ENCODE peak calls at places on chromosome 9, in six cellular contexts. W is lower lobe of right lung, F is small intestine, K is body of pancreas, T is pancreas, U is mesendoderm. V is an unnamed sample.

GRCh38 chr9:93297659-93298497 is 113.9 kb downstream of the WNK2 start:
- DNase-seq in W (peak; percentile 41), F (peak; percentile 40), K (no peak), T (no peak), U (peak; percentile 27), V (no peak)

GRCh38 chr9:127154390-127155191 is 32.2 kb upstream of the ANGPTL2 start:
- DNase-seq in W (peak; percentile 75), F (no peak), K (no peak), T (no peak), U (no peak), V (peak; percentile 74)

GRCh38 chr9:134049772-134050588 is 17.8 kb downstream of the BRD3 start:
- DNase-seq in W (no peak), F (peak; percentile 69), K (no peak), T (no peak), U (no peak), V (peak; percentile 6)

GRCh38 chr9:87798276-87798833 is 72.4 kb downstream of the CTSL start:
- DNase-seq in W (no peak), F (no peak), K (no peak), T (no peak), U (no peak), V (no peak)

GRCh38 chr9:19074836-19075235 is 25.6 kb downstream of the RRAGA start:
- DNase-seq in W (no peak), F (no peak), K (no peak), T (no peak), U (no peak), V (no peak)

GRCh38 chr9:98702835-98703385 is 5.8 kb downstream of the GABBR2 start:
- DNase-seq in W (no peak), F (no peak), K (no peak), T (no peak), U (no peak), V (no peak)

GRCh38 chr9:116687762-116688160 is 656 bp downstream of the TRIM32 start:
- DNase-seq in W (no peak), F (peak; percentile 20), K (no peak), T (no peak), U (peak; percentile 44), V (no peak)

GRCh38 chr9:135179976-135180375 is 92.5 kb downstream of the OLFM1 start:
- DNase-seq in W (no peak), F (no peak), K (no peak), T (no peak), U (no peak), V (no peak)

GRCh38 chr9:75997196-75997595 is 106.7 kb downstream of the PCSK5 start:
- DNase-seq in W (no peak), F (no peak), K (no peak), T (no peak), U (no peak), V (no peak)

GRCh38 chr9:113322671-113323070 is 17.4 kb downstream of the WDR31 start:
- DNase-seq in W (no peak), F (no peak), K (no peak), T (no peak), U (no peak), V (no peak)

GRCh38 chr9:10252174-10252573 is 360.6 kb downstream of the PTPRD start:
- DNase-seq in W (no peak), F (no peak), K (no peak), T (no peak), U (no peak), V (peak; percentile 78)

GRCh38 chr9:4980046-4980727 is 4.9 kb upstream of the JAK2 start:
- DNase-seq in W (no peak), F (peak; percentile 56), K (no peak), T (no peak), U (no peak), V (no peak)

GRCh38 chr9:115494958-115495690 is 377.2 kb upstream of the TNC start:
- DNase-seq in W (no peak), F (peak; percentile 45), K (no peak), T (no peak), U (peak; percentile 82), V (no peak)

GRCh38 chr9:93656426-93657222 is 80.2 kb downstream of the PHF2 start:
- DNase-seq in W (no peak), F (no peak), K (no peak), T (no peak), U (no peak), V (no peak)

GRCh38 chr9:122179054-122179689 is 19.5 kb downstream of the MORN5 start:
- DNase-seq in W (no peak), F (peak; percentile 89), K (no peak), T (no peak), U (no peak), V (no peak)

GRCh38 chr9:74277532-74277931 is 219.6 kb upstream of the RORB start:
- DNase-seq in W (no peak), F (peak; percentile 12), K (no peak), T (no peak), U (no peak), V (no peak)

GRCh38 chr9:124940521-124940893 is 376 bp downstream of the GOLGA1 start:
- DNase-seq in W (no peak), F (no peak), K (no peak), T (no peak), U (no peak), V (no peak)

GRCh38 chr9:110208031-110208430 is at the start of gene C9orf152:
- DNase-seq in W (peak; percentile 72), F (peak; percentile 70), K (peak; percentile 80), T (peak; percentile 69), U (no peak), V (no peak)

GRCh38 chr9:129910628-129911567 is 75.6 kb downstream of the USP20 start:
- DNase-seq in W (no peak), F (no peak), K (peak; percentile 44), T (no peak), U (no peak), V (no peak)

GRCh38 chr9:83336696-83337095 is 201.5 kb downstream of the FRMD3 start:
- DNase-seq in W (no peak), F (peak; percentile 10), K (no peak), T (no peak), U (peak; percentile 24), V (no peak)

GRCh38 chr9:68951879-68952659 is 61.8 kb downstream of the PRKACG start:
- DNase-seq in W (no peak), F (peak; percentile 77), K (peak; percentile 33), T (no peak), U (no peak), V (no peak)

GRCh38 chr9:17906204-17906840 is 327.5 kb downstream of the SH3GL2 start:
- DNase-seq in W (peak; percentile 35), F (no peak), K (no peak), T (no peak), U (peak; percentile 54), V (no peak)

GRCh38 chr9:83258521-83258920 is 195.6 kb upstream of the RASEF start:
- DNase-seq in W (no peak), F (no peak), K (no peak), T (no peak), U (no peak), V (no peak)

GRCh38 chr9:105854056-105854782 is 159.9 kb downstream of the TMEM38B start:
- DNase-seq in W (no peak), F (no peak), K (no peak), T (no peak), U (no peak), V (no peak)

DNA sequence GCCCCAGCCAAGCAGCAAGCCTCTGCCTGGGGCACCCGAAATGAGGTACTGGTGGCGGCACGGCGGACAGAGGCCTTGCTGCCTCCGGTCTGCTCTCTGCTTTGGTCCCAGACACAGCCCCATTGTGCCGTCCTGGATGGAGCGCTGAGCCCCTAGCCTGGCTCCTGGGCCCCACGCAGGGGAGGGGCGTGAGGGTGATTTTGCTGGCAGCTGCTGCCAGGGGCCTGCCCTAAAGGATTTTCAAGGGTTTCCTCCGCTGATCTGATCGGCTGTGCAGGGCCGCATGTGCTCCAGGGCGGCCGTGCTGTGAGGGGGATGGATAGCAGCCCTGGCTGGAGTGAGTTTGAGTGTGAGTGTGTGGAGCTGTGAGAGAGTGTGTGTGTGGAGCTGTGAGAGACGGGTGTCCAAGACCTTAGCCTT is 1.3 kb downstream of the GPSM1 start:
- DNase-seq in W (no peak), F (no peak), K (no peak), T (no peak), U (no peak), V (no peak)
- H3K4me3 ChIP-seq in W (peak overlapping the region; percentile 67), F (no peak overlapping the region), K (no peak overlapping the region), T (peak overlapping the region; percentile 59), U (no peak overlapping the region), V (peak overlapping the region; percentile 55)

GRCh38 chr9:131238402-131239021 is 37.8 kb downstream of the FAM78A start:
- DNase-seq in W (no peak), F (no peak), K (no peak), T (no peak), U (peak; percentile 42), V (no peak)

GRCh38 chr9:131239307-131239975 is 36.9 kb downstream of the FAM78A start:
- DNase-seq in W (no peak), F (no peak), K (no peak), T (no peak), U (no peak), V (no peak)

GRCh38 chr9:131236761-131237160 is 39.5 kb downstream of the FAM78A start:
- DNase-seq in W (no peak), F (no peak), K (no peak), T (no peak), U (no peak), V (no peak)

GRCh38 chr9:131237311-131237710 is 39.0 kb downstream of the FAM78A start:
- DNase-seq in W (no peak), F (no peak), K (no peak), T (no peak), U (no peak), V (no peak)

GRCh38 chr9:131237931-131238401 is 38.3 kb downstream of the FAM78A start:
- DNase-seq in W (peak; percentile 85), F (peak; percentile 72), K (peak; percentile 66), T (no peak), U (peak; percentile 67), V (peak; percentile 75)
- H3K4me3 ChIP-seq in W (peak overlapping the region; percentile 27), F (no peak overlapping the region), K (no peak overlapping the region), T (no peak overlapping the region), U (no peak overlapping the region), V (peak overlapping the region; percentile 17)

GRCh38 chr9:97220894-97221477 is 86.5 kb upstream of the CCDC180 start:
- DNase-seq in W (no peak), F (no peak), K (no peak), T (no peak), U (peak; percentile 51), V (peak; percentile 10)
- H3K4me3 ChIP-seq in W (peak overlapping the region; percentile 38), F (no peak overlapping the region), K (peak overlapping the region; percentile 8), T (peak overlapping the region; percentile 21), U (peak overlapping the region; percentile 29), V (no peak overlapping the region)

DNA sequence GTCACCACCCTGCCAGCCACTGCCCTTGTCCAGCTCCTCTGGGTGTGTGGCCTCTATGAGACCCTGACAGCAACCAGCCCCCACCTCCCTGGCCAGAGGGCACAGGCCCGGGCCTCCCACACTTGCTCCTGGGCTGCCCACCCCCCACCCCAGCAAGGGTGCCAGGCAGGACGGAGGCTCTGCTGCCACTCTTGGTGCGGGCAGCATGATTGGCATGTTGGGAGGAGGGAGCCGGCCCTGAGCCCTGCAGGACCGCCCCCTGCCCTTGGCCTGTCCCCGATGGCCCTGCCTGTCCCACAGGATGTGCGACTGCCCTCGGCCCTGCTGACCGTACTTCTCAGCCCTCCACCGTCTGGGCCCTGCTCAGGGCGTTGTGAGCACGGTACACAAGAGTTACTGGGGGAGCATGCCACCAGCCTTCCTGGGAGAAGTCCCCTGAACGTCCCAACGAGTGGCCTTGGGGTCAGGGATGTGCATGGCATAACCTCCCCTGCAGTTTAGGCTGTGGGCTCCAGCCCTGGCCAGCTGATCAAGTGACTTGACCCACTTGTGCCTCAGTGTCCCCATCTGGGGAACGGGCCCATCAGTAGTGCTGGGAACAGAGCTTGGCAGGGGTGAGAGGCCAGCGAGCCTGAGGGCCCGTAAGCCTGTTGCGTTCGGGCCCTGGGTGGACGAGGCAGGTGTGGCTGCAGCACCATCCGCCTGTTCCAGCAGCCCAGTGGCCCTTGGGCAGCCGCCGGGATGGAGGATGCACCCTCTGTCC is 16.0 kb downstream of the GPSM1 start:
- DNase-seq in W (no peak), F (no peak), K (peak; percentile 81), T (peak; percentile 65), U (no peak), V (peak; percentile 76)
- H3K4me3 ChIP-seq in W (peak overlapping the region; percentile 49), F (no peak overlapping the region), K (no peak overlapping the region), T (peak overlapping the region; percentile 53), U (no peak overlapping the region), V (no peak overlapping the region)

V was measured in heart right ventricle.